ENCODE peak calls at places on chromosomes 11 and 22, in four cellular contexts. N, U, R and B are unnamed samples.

GRCh38 chr11:64559351-64560138 is 31.5 kb upstream of the SLC22A12 start:
- DNase-seq in R (no peak), U (no peak), N (no peak), B (peak; percentile 50)

GRCh38 chr11:64239662-64240466 is 1.0 kb upstream of the FKBP2 start:
- DNase-seq in U (peak; percentile 36), R (no peak), N (no peak), B (no peak)

GRCh38 chr11:115504279-115505158 is at the start of gene CADM1:
- DNase-seq in N (peak; percentile 92), R (peak; percentile 82), U (no peak), B (peak; percentile 97)

GRCh38 chr11:117414724-117415123 is 87.1 kb downstream of the CEP164 start:
- DNase-seq in U (no peak), R (no peak), N (no peak), B (no peak)

GRCh38 chr11:123702137-123702536 is 39.3 kb downstream of the ZNF202 start:
- DNase-seq in R (no peak), U (peak; percentile 9), N (no peak), B (no peak)

GRCh38 chr22:30314918-30315317 is 11.8 kb downstream of the TBC1D10A start:
- DNase-seq in R (peak; percentile 39), U (peak; percentile 66), N (no peak), B (no peak)

GRCh38 chr22:31343235-31344191 is 2.6 kb downstream of the PATZ1 start:
- DNase-seq in U (no peak), N (no peak), R (peak; percentile 16), B (peak; percentile 76)

GRCh38 chr11:131441398-131441797 is 71.0 kb downstream of the NTM start:
- DNase-seq in N (no peak), U (no peak), R (no peak), B (no peak)

GRCh38 chr11:32379714-32380113 is 55.6 kb downstream of the WT1 start:
- DNase-seq in N (no peak), R (no peak), U (no peak), B (no peak)

GRCh38 chr11:107830915-107831540 is 27.6 kb downstream of the SLC35F2 start:
- DNase-seq in R (no peak), N (no peak), U (no peak), B (no peak)
- TF ChIP-seq MAX in R (no peak), N (no peak), U (no peak), B (no peak)

GRCh38 chr11:126476256-126476970 is 120.9 kb downstream of the ST3GAL4 start:
- DNase-seq in R (no peak), U (no peak), N (no peak), B (no peak)
- TF ChIP-seq CREM in R (no peak), U (no peak), N (no peak), B (no peak)

GRCh38 chr22:47145883-47146282 is 383.4 kb downstream of the TBC1D22A start:
- DNase-seq in U (no peak), R (no peak), N (no peak), B (no peak)
- TF ChIP-seq MAX in U (no peak), R (no peak), N (no peak), B (no peak)

GRCh38 chr22:19290400-19291217 is 910 bp downstream of the CLTCL1 start:
- DNase-seq in R (peak; percentile 66), N (peak; percentile 10), U (no peak), B (peak; percentile 20)
- TF ChIP-seq CREM in R (no peak), N (no peak), U (no peak), B (no peak)